ENCODE peak calls at places on chromosomes 1 and 21, in nine cellular contexts. S is AG09309, N is body of pancreas, O is progenitor cell of endocrine pancreas, M is NB4, C is fibroblast of lung, G is heart right ventricle, K is Calu3, P is A549. D is an unnamed sample.

GRCh38 chr1:232305020-232305419 is 324.9 kb downstream of the SIPA1L2 start:
- DNase-seq in S (no peak), N (peak), O (no peak), M (no peak), C (no peak), G (no peak), K (no peak), P (no peak), D (no peak)

GRCh38 chr1:44077421-44077820 is 41.2 kb upstream of the KLF17 start:
- DNase-seq in S (no peak), N (no peak), O (no peak), M (no peak), C (peak), G (no peak), K (no peak), P (no peak), D (no peak)

GRCh38 chr1:205998457-205999241 is 4.5 kb downstream of the RAB7B start:
- DNase-seq in S (no peak), N (no peak), O (no peak), M (no peak), C (no peak), G (peak), K (no peak), P (no peak), D (no peak)

GRCh38 chr1:230284891-230285290 is 141.2 kb downstream of the PGBD5 start:
- DNase-seq in S (no peak), N (no peak), O (no peak), M (no peak), C (no peak), G (no peak), K (no peak), P (no peak), D (no peak)

GRCh38 chr1:151510957-151511635 is at the start of gene CGN:
- DNase-seq in S (no peak), N (peak), O (peak), M (peak), C (peak), G (peak), K (peak), P (peak), D (peak)

GRCh38 chr1:36776949-36777348 is 257.4 kb downstream of the GRIK3 start:
- DNase-seq in S (no peak), N (no peak), O (no peak), M (no peak), C (no peak), G (no peak), K (no peak), P (no peak), D (no peak)

GRCh38 chr1:44220001-44220751 is 6.9 kb downstream of the DMAP1 start:
- DNase-seq in S (no peak), N (no peak), O (no peak), M (no peak), C (no peak), G (no peak), K (no peak), P (no peak), D (no peak)

GRCh38 chr1:45979074-45979777 is 153.2 kb downstream of the PIK3R3 start:
- DNase-seq in S (no peak), N (no peak), O (no peak), M (no peak), C (peak), G (no peak), K (peak), P (peak), D (no peak)

GRCh38 chr1:36350659-36351171 is 27.3 kb upstream of the EVA1B start:
- DNase-seq in S (no peak), N (peak), O (no peak), M (no peak), C (peak), G (no peak), K (peak), P (peak), D (no peak)

GRCh38 chr1:171983584-171983983 is 142.3 kb downstream of the DNM3 start:
- DNase-seq in S (no peak), N (no peak), O (no peak), M (peak), C (peak), G (no peak), K (peak), P (no peak), D (no peak)

GRCh38 chr1:226711976-226712778 is 26.9 kb downstream of the ITPKB start:
- DNase-seq in S (no peak), N (no peak), O (no peak), M (no peak), C (no peak), G (no peak), K (no peak), P (no peak), D (no peak)

GRCh38 chr1:40185951-40186864 is 25.0 kb downstream of the RLF start:
- DNase-seq in S (no peak), N (no peak), O (no peak), M (peak), C (peak), G (no peak), K (no peak), P (no peak), D (no peak)

GRCh38 chr1:33005117-33005811 is 31.4 kb downstream of the AK2 start:
- DNase-seq in S (no peak), N (no peak), O (no peak), M (no peak), C (no peak), G (no peak), K (no peak), P (no peak), D (no peak)

GRCh38 chr1:112866151-112866550 is 89.8 kb downstream of the SLC16A1 start:
- DNase-seq in S (peak), N (no peak), O (no peak), M (no peak), C (peak), G (no peak), K (no peak), P (peak), D (no peak)

GRCh38 chr1:19861034-19861433 is 21.2 kb upstream of the OTUD3 start:
- DNase-seq in S (peak), N (no peak), O (no peak), M (no peak), C (peak), G (no peak), K (peak), P (no peak), D (no peak)

GRCh38 chr1:53062731-53063591 is 948 bp downstream of the PODN start:
- DNase-seq in S (no peak), N (no peak), O (no peak), M (no peak), C (no peak), G (peak), K (no peak), P (no peak), D (peak)

GRCh38 chr1:69492286-69492685 is 75.4 kb upstream of the LRRC7 start:
- DNase-seq in S (no peak), N (no peak), O (no peak), M (no peak), C (peak), G (no peak), K (no peak), P (no peak), D (no peak)

GRCh38 chr1:24441480-24441879 is 25.9 kb downstream of the NIPAL3 start:
- DNase-seq in S (no peak), N (no peak), O (no peak), M (no peak), C (no peak), G (no peak), K (no peak), P (no peak), D (no peak)

GRCh38 chr1:30377230-30378022 is 346.0 kb downstream of the MATN1 start:
- DNase-seq in S (no peak), N (no peak), O (no peak), M (peak), C (no peak), G (no peak), K (no peak), P (no peak), D (no peak)

GRCh38 chr1:31926846-31927660 is 11.1 kb downstream of the PTP4A2 start:
- DNase-seq in S (no peak), N (no peak), O (no peak), M (no peak), C (no peak), G (no peak), K (no peak), P (no peak), D (no peak)

GRCh38 chr1:33268927-33269610 is 12.8 kb downstream of the ZNF362 start:
- DNase-seq in S (no peak), N (no peak), O (no peak), M (no peak), C (no peak), G (no peak), K (no peak), P (no peak), D (no peak)

GRCh38 chr1:45619149-45619921 is 4.5 kb downstream of the CCDC17 start:
- DNase-seq in S (no peak), N (no peak), O (no peak), M (peak), C (no peak), G (no peak), K (no peak), P (no peak), D (no peak)

GRCh38 chr1:19463204-19463803 is 22.0 kb downstream of the CAPZB start:
- DNase-seq in S (no peak), N (no peak), O (no peak), M (no peak), C (no peak), G (no peak), K (no peak), P (no peak), D (no peak)

GRCh38 chr1:172609528-172609927 is 49.4 kb upstream of the FASLG start:
- DNase-seq in S (no peak), N (no peak), O (no peak), M (peak), C (peak), G (no peak), K (no peak), P (no peak), D (no peak)

GRCh38 chr1:228008391-228009115 is 1.8 kb downstream of the WNT3A start:
- DNase-seq in S (no peak), N (no peak), O (no peak), M (no peak), C (no peak), G (no peak), K (no peak), P (no peak), D (no peak)

GRCh38 chr1:109907190-109907774 is 3.4 kb upstream of the CSF1 start:
- DNase-seq in S (no peak), N (no peak), O (no peak), M (no peak), C (no peak), G (no peak), K (no peak), P (no peak), D (no peak)

GRCh38 chr21:21101911-21102310 is 103.7 kb downstream of the NCAM2 start:
- DNase-seq in S (no peak), N (no peak), O (no peak), M (peak), C (peak), G (no peak), K (no peak), P (no peak), D (no peak)

GRCh38 chr1:221316491-221317056 is 425.3 kb downstream of the DUSP10 start:
- DNase-seq in S (peak), N (no peak), O (no peak), M (no peak), C (peak), G (no peak), K (no peak), P (no peak), D (no peak)

GRCh38 chr21:30541764-30542163 is at the start of gene KRTAP19-6:
- DNase-seq in S (no peak), N (no peak), O (no peak), M (no peak), C (no peak), G (no peak), K (no peak), P (no peak), D (no peak)

GRCh38 chr1:100353988-100354387 is 1.7 kb downstream of the CDC14A start:
- DNase-seq in S (no peak), N (no peak), O (no peak), M (no peak), C (peak), G (no peak), K (peak), P (peak), D (no peak)

GRCh38 chr21:46095814-46096595 is 1.9 kb upstream of the COL6A2 start:
- DNase-seq in S (no peak), N (no peak), O (no peak), M (no peak), C (no peak), G (no peak), K (no peak), P (no peak), D (no peak)

GRCh38 chr1:116356673-116357072 is 16.4 kb upstream of the ATP1A1 start:
- DNase-seq in S (no peak), N (no peak), O (no peak), M (no peak), C (peak), G (no peak), K (no peak), P (no peak), D (no peak)

GRCh38 chr21:16794944-16795343 is 717.9 kb upstream of the CXADR start:
- DNase-seq in S (peak), N (no peak), O (no peak), M (no peak), C (peak), G (no peak), K (peak), P (peak), D (no peak)

GRCh38 chr1:244052011-244052727 is 1.1 kb downstream of the ZBTB18 start:
- DNase-seq in S (no peak), N (no peak), O (no peak), M (peak), C (peak), G (no peak), K (no peak), P (no peak), D (peak)

GRCh38 chr1:186680031-186681012 is at the start of gene PTGS2:
- DNase-seq in S (peak), N (peak), O (peak), M (peak), C (peak), G (peak), K (peak), P (peak), D (peak)
- TF ChIP-seq CTCF in S (peak), N (no peak), O (peak), M (no peak), C (peak), G (peak), K (peak), P (peak), D (no peak)

DNA sequence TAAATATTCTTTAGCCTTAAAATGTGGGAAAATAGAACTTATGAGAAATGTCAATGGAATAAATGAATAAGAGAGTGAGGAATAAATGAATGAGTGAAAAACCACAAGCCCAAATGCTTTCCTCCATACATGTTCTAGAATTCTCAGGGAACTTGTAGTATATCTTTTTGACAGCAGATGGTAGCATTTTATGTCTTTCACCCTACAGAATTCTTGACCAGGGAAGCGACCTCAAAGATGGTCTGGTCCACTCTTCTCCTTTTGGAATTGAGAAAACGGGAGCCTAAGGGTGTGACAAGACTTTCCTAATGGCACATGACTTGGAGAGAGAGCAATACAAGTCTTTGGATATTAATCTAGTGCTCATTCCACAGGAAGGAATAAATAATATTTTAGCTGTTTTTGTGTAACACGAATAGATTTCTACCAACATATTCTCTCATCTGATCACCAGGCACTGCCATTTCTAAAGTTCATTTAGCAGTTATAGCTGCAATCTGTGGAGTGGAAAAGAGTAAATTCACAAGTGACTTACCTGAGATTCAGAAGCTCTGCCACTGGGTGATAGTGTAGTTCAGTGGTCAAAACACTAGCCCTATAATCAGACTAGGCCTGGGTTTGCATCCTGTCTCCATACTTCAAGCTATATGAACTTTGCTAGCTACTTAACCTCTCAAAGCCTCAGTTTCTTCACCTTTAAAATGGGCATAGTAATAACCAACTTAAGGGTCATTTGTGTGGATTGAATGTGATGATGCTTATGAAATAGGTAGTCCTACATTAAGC is 15.0 kb upstream of the F5 start:
- DNase-seq in S (no peak), N (no peak), O (no peak), M (peak), C (peak), G (no peak), K (no peak), P (peak), D (no peak)
- TF ChIP-seq CTCF in S (peak), N (no peak), O (peak), M (no peak), C (peak), G (peak), K (peak), P (peak), D (no peak)

DNA sequence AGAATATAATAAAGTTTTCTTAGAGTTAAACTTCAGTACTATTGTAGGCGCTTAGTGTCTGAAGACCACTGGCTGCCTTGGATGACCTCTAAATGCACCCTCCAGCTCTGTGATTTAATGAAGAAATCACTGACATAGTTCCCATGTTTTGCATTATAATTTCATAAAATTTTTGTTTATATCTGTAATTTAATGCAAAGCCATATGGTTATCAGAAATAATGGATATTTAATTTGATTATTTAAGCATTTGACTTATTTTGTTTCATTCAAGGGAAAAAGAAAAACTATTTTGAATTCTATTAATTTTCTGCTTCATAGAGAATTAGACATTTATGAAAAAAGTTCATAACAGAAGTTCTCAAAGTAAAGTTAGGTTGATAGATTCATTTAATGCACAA is 18.6 kb downstream of the CRB1 start:
- DNase-seq in S (no peak), N (no peak), O (no peak), M (no peak), C (no peak), G (no peak), K (no peak), P (no peak), D (no peak)
- TF ChIP-seq CTCF in S (no peak), N (no peak), O (no peak), M (no peak), C (no peak), G (no peak), K (no peak), P (no peak), D (no peak)

GRCh38 chr1:26471498-26472329 is 526 bp upstream of the HMGN2 start:
- DNase-seq in S (no peak), N (peak), O (peak), M (peak), C (peak), G (peak), K (peak), P (peak), D (peak)
- TF ChIP-seq CTCF in S (no peak), N (no peak), O (no peak), M (no peak), C (no peak), G (no peak), K (no peak), P (no peak), D (no peak)

GRCh38 chr1:29312469-29313466 is 76.4 kb downstream of the PTPRU start:
- DNase-seq in S (no peak), N (no peak), O (no peak), M (no peak), C (no peak), G (no peak), K (no peak), P (no peak), D (no peak)
- TF ChIP-seq CTCF in S (no peak), N (no peak), O (no peak), M (no peak), C (no peak), G (no peak), K (no peak), P (no peak), D (no peak)

GRCh38 chr1:66043186-66043585 is 250.5 kb downstream of the PDE4B start:
- DNase-seq in S (no peak), N (no peak), O (no peak), M (no peak), C (no peak), G (no peak), K (no peak), P (no peak), D (no peak)
- TF ChIP-seq CTCF in S (no peak), N (no peak), O (no peak), M (no peak), C (no peak), G (no peak), K (no peak), P (no peak), D (no peak)

GRCh38 chr1:48102766-48103165 is 105.6 kb upstream of the TRABD2B start:
- DNase-seq in S (no peak), N (no peak), O (no peak), M (no peak), C (no peak), G (no peak), K (no peak), P (no peak), D (no peak)

GRCh38 chr1:48103495-48103894 is 106.3 kb upstream of the TRABD2B start:
- DNase-seq in S (no peak), N (no peak), O (no peak), M (no peak), C (no peak), G (no peak), K (no peak), P (no peak), D (no peak)

GRCh38 chr1:48106049-48106448 is 108.9 kb upstream of the TRABD2B start:
- DNase-seq in S (no peak), N (no peak), O (no peak), M (no peak), C (no peak), G (no peak), K (no peak), P (no peak), D (no peak)

GRCh38 chr1:48107516-48107915 is 110.3 kb upstream of the TRABD2B start:
- DNase-seq in S (no peak), N (no peak), O (no peak), M (no peak), C (no peak), G (no peak), K (no peak), P (no peak), D (no peak)

GRCh38 chr1:48105167-48105566 is 108.0 kb upstream of the TRABD2B start:
- DNase-seq in S (no peak), N (no peak), O (no peak), M (no peak), C (no peak), G (no peak), K (peak), P (no peak), D (no peak)
- TF ChIP-seq CTCF in S (no peak), N (no peak), O (peak), M (no peak), C (peak), G (no peak), K (no peak), P (no peak), D (no peak)

DNA sequence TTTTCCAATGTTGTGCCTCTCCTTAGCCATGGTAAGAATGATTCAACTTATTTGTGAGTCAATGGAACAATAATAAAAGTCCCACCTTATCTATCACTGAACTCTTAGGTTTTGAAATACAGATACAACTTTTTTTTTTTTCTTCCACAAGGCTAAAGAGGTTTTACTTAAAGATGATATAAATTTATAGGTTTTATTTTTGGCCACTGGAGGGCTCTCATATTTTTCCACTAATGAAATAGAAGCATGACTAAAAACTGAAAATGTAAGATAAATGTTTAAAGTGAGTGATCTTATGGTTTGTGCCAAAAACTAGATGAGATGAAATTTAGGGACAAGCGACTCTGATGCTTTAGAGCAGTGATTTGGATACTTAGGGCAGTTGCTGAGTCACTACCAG is 499.0 kb downstream of the NUF2 start:
- DNase-seq in S (no peak), N (no peak), O (no peak), M (no peak), C (no peak), G (no peak), K (no peak), P (no peak), D (no peak)
- TF ChIP-seq CTCF in S (peak), N (no peak), O (no peak), M (no peak), C (peak), G (peak), K (no peak), P (peak), D (peak)

DNA sequence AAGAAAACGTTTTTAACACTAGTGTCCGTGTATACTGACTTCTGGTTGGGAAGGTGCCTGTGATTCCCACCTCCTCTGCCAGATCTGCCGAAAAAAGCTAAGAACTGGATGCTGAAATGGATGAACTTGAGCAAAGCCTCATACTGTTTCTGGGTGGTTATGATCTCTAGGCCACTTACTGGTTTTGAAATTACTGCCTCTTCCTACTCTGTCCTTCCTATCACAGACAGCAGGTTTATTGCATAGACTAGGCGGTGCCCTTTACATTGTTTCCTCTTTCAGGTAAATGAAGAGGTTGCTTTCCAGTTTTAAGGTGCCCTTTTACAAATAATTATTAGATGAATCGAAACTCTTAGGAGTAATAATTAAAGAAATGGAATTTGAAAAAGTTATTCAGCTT is 27.5 kb downstream of the PEX14 start:
- DNase-seq in S (no peak), N (no peak), O (no peak), M (no peak), C (no peak), G (no peak), K (no peak), P (no peak), D (no peak)
- TF ChIP-seq CTCF in S (no peak), N (no peak), O (no peak), M (no peak), C (no peak), G (no peak), K (no peak), P (no peak), D (no peak)